ENCODE peak calls at places on chromosomes 11 and 22, in nine cellular contexts. O, L, H, T, C, M, W, S and U are unnamed samples.

GRCh38 chr11:18749681-18750319 is 23.8 kb upstream of the IGSF22 start:
- DNase-seq in O (peak; percentile 73), L (no peak), H (peak; percentile 54), T (no peak), C (no peak), M (peak; percentile 61), W (peak; percentile 68), S (no peak), U (no peak)

GRCh38 chr11:19284881-19285280 is 44.1 kb upstream of the E2F8 start:
- DNase-seq in O (no peak), L (no peak), H (no peak), T (no peak), C (no peak), M (no peak), W (no peak), S (no peak), U (no peak)

GRCh38 chr11:18727499-18728236 is 1.7 kb upstream of the IGSF22 start:
- DNase-seq in O (peak; percentile 41), L (peak; percentile 24), H (no peak), T (peak; percentile 60), C (peak; percentile 75), M (no peak), W (peak; percentile 34), S (peak; percentile 59), U (no peak)

GRCh38 chr11:92875473-92875872 is 94.0 kb upstream of the MTNR1B start:
- DNase-seq in O (no peak), L (no peak), H (no peak), T (no peak), C (no peak), M (no peak), W (no peak), S (no peak), U (no peak)

GRCh38 chr11:86874314-86875056 is 74.1 kb downstream of the PRSS23 start:
- DNase-seq in O (no peak), L (no peak), H (no peak), T (no peak), C (no peak), M (no peak), W (no peak), S (no peak), U (no peak)

GRCh38 chr22:22944268-22944985 is 56.8 kb downstream of the IGLL5 start:
- DNase-seq in O (no peak), L (no peak), H (no peak), T (no peak), C (no peak), M (no peak), W (no peak), S (no peak), U (peak; percentile 35)

GRCh38 chr22:49331878-49332277 is 495.8 kb downstream of the BRD1 start:
- DNase-seq in O (no peak), L (no peak), H (no peak), T (no peak), C (no peak), M (no peak), W (no peak), S (no peak), U (peak; percentile 22)

GRCh38 chr11:95341246-95341645 is 110.2 kb upstream of the SESN3 start:
- DNase-seq in O (no peak), L (no peak), H (no peak), T (no peak), C (no peak), M (peak; percentile 77), W (no peak), S (no peak), U (no peak)

GRCh38 chr11:115626414-115626813 is 122.2 kb upstream of the CADM1 start:
- DNase-seq in O (no peak), L (no peak), H (no peak), T (no peak), C (no peak), M (no peak), W (no peak), S (no peak), U (no peak)

GRCh38 chr11:114440971-114441810 is 1.9 kb downstream of the REXO2 start:
- DNase-seq in O (no peak), L (no peak), H (no peak), T (no peak), C (no peak), M (peak; percentile 16), W (no peak), S (no peak), U (no peak)

GRCh38 chr11:27447288-27447914 is 25.2 kb downstream of the LGR4 start:
- DNase-seq in O (peak; percentile 82), L (no peak), H (no peak), T (no peak), C (no peak), M (no peak), W (no peak), S (no peak), U (no peak)